ENCODE peak calls at places on chromosomes 2 and 18, in four cellular contexts. One of them, this sample, is unnamed.

GRCh38 chr2:145007673-145008263 is 487.8 kb upstream of the ZEB2 start:
- DNase-seq in HepG2: no peak
- DNase-seq in GM12878: no peak
- DNase-seq in K562: no peak
- DNase-seq in this sample: no peak

GRCh38 chr2:207863345-207863744 is 93.6 kb upstream of the FZD5 start:
- DNase-seq in K562: no peak
- DNase-seq in GM12878: no peak
- DNase-seq in HepG2: no peak
- DNase-seq in this sample: no peak

GRCh38 chr2:60558536-60558935 is 5.1 kb upstream of the BCL11A start:
- DNase-seq in K562: no peak
- DNase-seq in HepG2: no peak
- DNase-seq in GM12878: no peak
- DNase-seq in this sample: no peak

GRCh38 chr2:77484026-77484425 is 38.1 kb downstream of the LRRTM4 start:
- DNase-seq in K562: no peak
- DNase-seq in HepG2: no peak
- DNase-seq in GM12878: no peak
- DNase-seq in this sample: peak

GRCh38 chr2:58268685-58269084 is 27.6 kb upstream of the FANCL start:
- DNase-seq in K562: no peak
- DNase-seq in GM12878: no peak
- DNase-seq in HepG2: no peak
- DNase-seq in this sample: no peak

GRCh38 chr2:164913640-164914346 is 41.5 kb downstream of the SLC38A11 start:
- DNase-seq in K562: no peak
- DNase-seq in HepG2: peak
- DNase-seq in GM12878: no peak
- DNase-seq in this sample: no peak

GRCh38 chr2:239305222-239305575 is 95.6 kb downstream of the HDAC4 start:
- DNase-seq in GM12878: no peak
- DNase-seq in K562: no peak
- DNase-seq in HepG2: no peak
- DNase-seq in this sample: no peak

GRCh38 chr2:181784556-181784955 is 104.2 kb upstream of the NEUROD1 start:
- DNase-seq in GM12878: no peak
- DNase-seq in HepG2: peak
- DNase-seq in K562: no peak
- DNase-seq in this sample: no peak

GRCh38 chr18:40258298-40258697 is 1696.7 kb upstream of the PIK3C3 start:
- DNase-seq in HepG2: no peak
- DNase-seq in GM12878: no peak
- DNase-seq in K562: no peak
- DNase-seq in this sample: no peak

GRCh38 chr2:127080226-127080940 is 26.6 kb downstream of the BIN1 start:
- DNase-seq in GM12878: no peak
- DNase-seq in HepG2: peak
- DNase-seq in K562: peak
- DNase-seq in this sample: no peak

GRCh38 chr2:134304726-134305509 is 51.0 kb downstream of the MGAT5 start:
- DNase-seq in GM12878: no peak
- DNase-seq in K562: no peak
- DNase-seq in HepG2: no peak
- DNase-seq in this sample: no peak

GRCh38 chr2:127626175-127626574 is 19.8 kb upstream of the GPR17 start:
- DNase-seq in GM12878: no peak
- DNase-seq in K562: no peak
- DNase-seq in HepG2: no peak
- DNase-seq in this sample: no peak

GRCh38 chr2:233089851-233090250 is 29.7 kb downstream of the INPP5D start:
- DNase-seq in HepG2: no peak
- DNase-seq in K562: no peak
- DNase-seq in GM12878: no peak
- DNase-seq in this sample: no peak

GRCh38 chr2:2568411-2568810 is 237.3 kb upstream of the MYT1L start:
- DNase-seq in GM12878: no peak
- DNase-seq in K562: no peak
- DNase-seq in HepG2: no peak
- DNase-seq in this sample: no peak

GRCh38 chr2:30656079-30656478 is 151.2 kb downstream of the CAPN13 start:
- DNase-seq in GM12878: no peak
- DNase-seq in K562: no peak
- DNase-seq in HepG2: no peak
- DNase-seq in this sample: no peak

GRCh38 chr2:45000341-45000901 is 8.8 kb downstream of the SIX2 start:
- DNase-seq in HepG2: no peak
- DNase-seq in GM12878: no peak
- DNase-seq in K562: peak
- DNase-seq in this sample: no peak

GRCh38 chr18:49794740-49795139 is 18.6 kb downstream of the ACAA2 start:
- DNase-seq in K562: no peak
- DNase-seq in GM12878: no peak
- DNase-seq in HepG2: no peak
- DNase-seq in this sample: no peak
- TF ChIP-seq SP1 in K562: no peak
- TF ChIP-seq SP1 in GM12878: no peak
- TF ChIP-seq SP1 in HepG2: no peak
- TF ChIP-seq SP1 in this sample: no peak

GRCh38 chr2:161063946-161064306 is 96.3 kb upstream of the TANK start:
- DNase-seq in HepG2: no peak
- DNase-seq in GM12878: no peak
- DNase-seq in K562: no peak
- DNase-seq in this sample: no peak
- TF ChIP-seq TARDBP in HepG2: no peak
- TF ChIP-seq TARDBP in GM12878: no peak
- TF ChIP-seq TARDBP in K562: no peak
- TF ChIP-seq TARDBP in this sample: no peak

GRCh38 chr2:43149482-43150107 is 76.8 kb downstream of the ZFP36L2 start:
- DNase-seq in HepG2: no peak
- DNase-seq in K562: no peak
- DNase-seq in GM12878: no peak
- DNase-seq in this sample: no peak
- TF ChIP-seq SP1 in HepG2: no peak
- TF ChIP-seq SP1 in K562: no peak
- TF ChIP-seq SP1 in GM12878: no peak
- TF ChIP-seq SP1 in this sample: no peak

DNA sequence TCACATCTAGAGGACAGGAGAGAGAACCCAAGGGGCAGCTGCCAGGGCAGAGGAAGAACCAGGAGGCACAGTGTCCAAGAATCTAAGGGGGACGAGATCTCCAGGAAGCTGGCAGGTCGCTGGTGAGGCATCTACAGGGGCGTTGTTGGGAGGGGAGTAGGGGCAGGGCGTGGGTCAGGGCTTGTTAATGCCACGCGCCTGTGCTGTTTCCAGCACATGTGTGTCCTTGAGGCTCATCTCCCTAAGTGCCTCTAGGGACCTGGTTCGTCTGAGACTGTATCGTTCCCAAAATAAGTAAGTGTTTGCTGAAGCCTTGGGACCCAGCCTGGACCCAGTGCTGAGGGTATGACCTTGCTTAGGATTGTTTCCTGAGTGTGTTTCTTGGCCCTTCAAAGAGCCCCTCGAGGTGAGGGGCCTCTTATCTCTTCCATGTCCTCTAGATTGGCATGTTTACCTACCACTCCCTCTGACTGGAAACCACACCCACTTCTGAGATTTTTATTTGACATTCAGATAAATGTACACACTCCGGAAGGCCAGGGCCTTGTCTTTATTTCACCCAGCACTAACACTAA is 22.2 kb downstream of the HK2 start:
- DNase-seq in K562: no peak
- DNase-seq in GM12878: no peak
- DNase-seq in HepG2: peak
- DNase-seq in this sample: no peak
- TF ChIP-seq TARDBP in K562: no peak
- TF ChIP-seq TARDBP in GM12878: no peak
- TF ChIP-seq TARDBP in HepG2: peak
- TF ChIP-seq TARDBP in this sample: no peak

GRCh38 chr2:71551631-71551915 is 98.2 kb downstream of the DYSF start:
- DNase-seq in HepG2: no peak
- DNase-seq in GM12878: no peak
- DNase-seq in K562: peak
- DNase-seq in this sample: no peak

GRCh38 chr2:71548589-71549485 is 95.5 kb downstream of the DYSF start:
- DNase-seq in K562: peak
- DNase-seq in HepG2: peak
- DNase-seq in GM12878: no peak
- DNase-seq in this sample: peak

GRCh38 chr2:71552356-71552755 is 99.0 kb downstream of the DYSF start:
- DNase-seq in GM12878: no peak
- DNase-seq in HepG2: no peak
- DNase-seq in K562: no peak
- DNase-seq in this sample: no peak

GRCh38 chr2:71552861-71553301 is 99.5 kb downstream of the DYSF start:
- DNase-seq in K562: no peak
- DNase-seq in GM12878: no peak
- DNase-seq in HepG2: no peak
- DNase-seq in this sample: no peak

DNA sequence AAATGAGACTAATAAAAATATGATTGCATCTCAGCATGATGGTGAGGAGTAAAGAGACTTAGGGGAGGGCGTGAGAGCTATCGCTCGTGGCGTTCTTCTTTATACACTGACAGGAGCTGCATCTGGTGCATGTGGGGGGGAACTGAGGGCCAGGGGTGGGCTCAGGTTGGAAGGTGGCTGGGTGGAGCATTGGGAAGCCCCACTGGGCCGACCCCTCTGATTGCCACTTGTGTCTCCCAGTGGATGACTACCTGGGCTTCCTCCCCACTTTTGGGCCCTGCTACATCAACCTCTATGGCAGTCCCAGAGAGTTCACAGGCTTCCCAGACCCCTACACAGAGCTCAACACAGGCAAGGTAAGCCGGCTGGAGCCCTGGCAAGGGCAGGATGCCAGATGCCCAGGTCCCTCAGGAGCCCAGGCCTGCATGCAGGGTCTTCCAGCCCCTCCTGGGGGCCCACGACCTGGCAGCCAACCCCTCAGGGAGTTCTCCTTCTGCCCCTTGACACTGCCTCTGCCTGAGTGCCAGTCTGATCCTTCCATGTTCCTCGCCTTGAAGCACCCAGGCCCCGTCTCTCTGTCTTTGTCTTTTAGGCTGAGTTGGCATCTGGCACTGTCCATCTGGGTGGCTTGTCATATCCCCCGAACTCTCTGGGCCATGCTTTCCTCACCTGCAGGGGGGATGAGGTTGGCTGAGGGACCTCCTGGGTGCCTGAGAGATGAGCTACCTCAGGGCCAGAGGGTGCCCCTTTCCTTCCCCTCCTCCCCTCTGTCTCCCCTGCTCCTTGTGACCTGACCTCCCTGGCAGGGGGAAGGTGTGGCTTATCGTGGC is 97.7 kb downstream of the DYSF start:
- DNase-seq in GM12878: no peak
- DNase-seq in K562: no peak
- DNase-seq in HepG2: no peak
- DNase-seq in this sample: no peak
- TF ChIP-seq SP1 in GM12878: no peak
- TF ChIP-seq SP1 in K562: no peak
- TF ChIP-seq SP1 in HepG2: no peak
- TF ChIP-seq SP1 in this sample: no peak

This sample was measured in HEK293T.